ENCODE peak calls at places on chromosomes 6 and 20, in five cellular contexts. J is RPMI7951, S is HS-5, V is GM12864, W is fibroblast of lung. X is an unnamed sample.

GRCh38 chr6:116292553-116292952 is 12.8 kb upstream of the TSPYL1 start:
- DNase-seq in S (no peak), W (no peak), V (no peak), J (no peak), X (no peak)

GRCh38 chr6:35048631-35049083 is 92.5 kb downstream of the TCP11 start:
- DNase-seq in J (peak; percentile 92), V (no peak), W (peak; percentile 95), S (no peak), X (peak; percentile 24)

GRCh38 chr6:132261354-132261753 is 139.9 kb downstream of the MOXD1 start:
- DNase-seq in J (no peak), S (no peak), W (peak; percentile 17), V (no peak), X (no peak)

GRCh38 chr6:15365273-15365687 is 119.4 kb downstream of the JARID2 start:
- DNase-seq in S (no peak), V (no peak), J (peak; percentile 95), W (peak; percentile 82), X (peak; percentile 17)

GRCh38 chr6:130240232-130240631 is 17.5 kb upstream of the SAMD3 start:
- DNase-seq in J (peak; percentile 68), S (peak; percentile 38), V (no peak), W (peak; percentile 51), X (peak; percentile 80)

GRCh38 chr6:26224940-26225847 is 138.0 kb downstream of the HFE start:
- DNase-seq in V (no peak), W (peak; percentile 98), J (no peak), S (no peak), X (peak; percentile 94)

GRCh38 chr6:134732761-134733160 is 217.1 kb downstream of the ALDH8A1 start:
- DNase-seq in J (peak; percentile 36), V (no peak), W (no peak), S (no peak), X (peak; percentile 46)

GRCh38 chr6:166691199-166691598 is 64.1 kb upstream of the RPS6KA2 start:
- DNase-seq in J (peak; percentile 57), S (no peak), V (no peak), W (peak; percentile 20), X (peak; percentile 53)

GRCh38 chr6:32189742-32190053 is 304 bp downstream of the PBX2 start:
- DNase-seq in W (no peak), V (no peak), J (no peak), S (no peak), X (no peak)

GRCh38 chr20:33272155-33272873 is 10.7 kb upstream of the BPIFB1 start:
- DNase-seq in V (no peak), S (no peak), J (no peak), W (no peak), X (no peak)

GRCh38 chr6:155504848-155505247 is 49.2 kb upstream of the NOX3 start:
- DNase-seq in V (no peak), W (no peak), S (no peak), J (no peak), X (no peak)

GRCh38 chr20:36523341-36523740 is 18.0 kb upstream of the MYL9 start:
- DNase-seq in W (peak; percentile 49), V (no peak), S (no peak), J (no peak), X (no peak)

GRCh38 chr6:27809939-27810767 is 102.0 kb downstream of the OR2B2 start:
- DNase-seq in J (peak; percentile 99), V (peak; percentile 98), S (peak; percentile 92), W (peak; percentile 99), X (peak; percentile 98)

GRCh38 chr6:112691289-112691688 is 344.2 kb downstream of the RFPL4B start:
- DNase-seq in W (peak; percentile 91), J (peak; percentile 69), V (no peak), S (peak; percentile 89), X (peak; percentile 95)

GRCh38 chr6:27795697-27796494 is 116.3 kb downstream of the OR2B2 start:
- DNase-seq in J (peak; percentile 86), V (no peak), S (peak; percentile 93), W (peak; percentile 95), X (peak; percentile 91)

GRCh38 chr6:39188577-39188976 is 40.7 kb downstream of the KCNK5 start:
- DNase-seq in S (no peak), W (no peak), J (no peak), V (no peak), X (no peak)